ENCODE peak calls at places on chromosomes 1 and 21, in eight cellular contexts. One of them, this sample, is unnamed.

GRCh38 chr1:25082216-25082899 is 149.9 kb downstream of the SYF2 start:
- DNase-seq in cardiac fibroblast: no peak
- DNase-seq in adrenal gland: no peak
- DNase-seq in neural progenitor cell: no peak
- DNase-seq in PC-3: peak
- DNase-seq in CD8-positive, alpha-beta T cell: no peak
- DNase-seq in cardiac muscle cell: no peak
- DNase-seq in choroid plexus epithelial cell: no peak
- DNase-seq in this sample: no peak

GRCh38 chr1:206912445-206913095 is 9.2 kb downstream of the FCMR start:
- DNase-seq in cardiac fibroblast: peak
- DNase-seq in adrenal gland: peak
- DNase-seq in neural progenitor cell: peak
- DNase-seq in PC-3: peak
- DNase-seq in CD8-positive, alpha-beta T cell: peak
- DNase-seq in cardiac muscle cell: peak
- DNase-seq in choroid plexus epithelial cell: peak
- DNase-seq in this sample: peak

GRCh38 chr1:218494449-218494852 is 149.3 kb downstream of the TGFB2 start:
- DNase-seq in cardiac fibroblast: no peak
- DNase-seq in adrenal gland: no peak
- DNase-seq in neural progenitor cell: peak
- DNase-seq in PC-3: no peak
- DNase-seq in CD8-positive, alpha-beta T cell: no peak
- DNase-seq in cardiac muscle cell: no peak
- DNase-seq in choroid plexus epithelial cell: no peak
- DNase-seq in this sample: no peak

GRCh38 chr1:6275826-6276764 is 15.2 kb upstream of the GPR153 start:
- DNase-seq in cardiac fibroblast: peak
- DNase-seq in adrenal gland: peak
- DNase-seq in neural progenitor cell: no peak
- DNase-seq in PC-3: no peak
- DNase-seq in CD8-positive, alpha-beta T cell: no peak
- DNase-seq in cardiac muscle cell: peak
- DNase-seq in choroid plexus epithelial cell: peak
- DNase-seq in this sample: peak

GRCh38 chr1:112793631-112794565 is 78.8 kb upstream of the PPM1J start:
- DNase-seq in cardiac fibroblast: no peak
- DNase-seq in adrenal gland: no peak
- DNase-seq in neural progenitor cell: no peak
- DNase-seq in PC-3: no peak
- DNase-seq in CD8-positive, alpha-beta T cell: no peak
- DNase-seq in cardiac muscle cell: peak
- DNase-seq in choroid plexus epithelial cell: peak
- DNase-seq in this sample: peak

GRCh38 chr1:205629751-205630150 is 2.1 kb downstream of the ELK4 start:
- DNase-seq in cardiac fibroblast: no peak
- DNase-seq in adrenal gland: no peak
- DNase-seq in neural progenitor cell: no peak
- DNase-seq in PC-3: no peak
- DNase-seq in CD8-positive, alpha-beta T cell: no peak
- DNase-seq in cardiac muscle cell: no peak
- DNase-seq in choroid plexus epithelial cell: peak
- DNase-seq in this sample: no peak

GRCh38 chr1:29002792-29003191 is 88.4 kb downstream of the EPB41 start:
- DNase-seq in cardiac fibroblast: no peak
- DNase-seq in adrenal gland: no peak
- DNase-seq in neural progenitor cell: no peak
- DNase-seq in PC-3: peak
- DNase-seq in CD8-positive, alpha-beta T cell: no peak
- DNase-seq in cardiac muscle cell: no peak
- DNase-seq in choroid plexus epithelial cell: no peak
- DNase-seq in this sample: no peak

GRCh38 chr1:218679988-218680743 is 335.0 kb downstream of the TGFB2 start:
- DNase-seq in cardiac fibroblast: peak
- DNase-seq in adrenal gland: no peak
- DNase-seq in neural progenitor cell: no peak
- DNase-seq in PC-3: no peak
- DNase-seq in CD8-positive, alpha-beta T cell: no peak
- DNase-seq in cardiac muscle cell: no peak
- DNase-seq in choroid plexus epithelial cell: peak
- DNase-seq in this sample: no peak

GRCh38 chr1:66532798-66533783 is 862 bp upstream of the SGIP1 start:
- DNase-seq in cardiac fibroblast: peak
- DNase-seq in adrenal gland: no peak
- DNase-seq in neural progenitor cell: peak
- DNase-seq in PC-3: no peak
- DNase-seq in CD8-positive, alpha-beta T cell: no peak
- DNase-seq in cardiac muscle cell: peak
- DNase-seq in choroid plexus epithelial cell: peak
- DNase-seq in this sample: peak

GRCh38 chr1:230386863-230387262 is 39.3 kb downstream of the PGBD5 start:
- DNase-seq in cardiac fibroblast: no peak
- DNase-seq in adrenal gland: no peak
- DNase-seq in neural progenitor cell: no peak
- DNase-seq in PC-3: no peak
- DNase-seq in CD8-positive, alpha-beta T cell: no peak
- DNase-seq in cardiac muscle cell: no peak
- DNase-seq in choroid plexus epithelial cell: no peak
- DNase-seq in this sample: no peak

GRCh38 chr21:37673801-37674575 is 242.3 kb downstream of the KCNJ6 start:
- DNase-seq in cardiac fibroblast: peak
- DNase-seq in adrenal gland: no peak
- DNase-seq in neural progenitor cell: no peak
- DNase-seq in PC-3: peak
- DNase-seq in CD8-positive, alpha-beta T cell: no peak
- DNase-seq in cardiac muscle cell: no peak
- DNase-seq in choroid plexus epithelial cell: no peak
- DNase-seq in this sample: no peak

GRCh38 chr1:206802401-206802800 is 30.1 kb upstream of the IL10 start:
- DNase-seq in cardiac fibroblast: peak
- DNase-seq in adrenal gland: no peak
- DNase-seq in neural progenitor cell: no peak
- DNase-seq in PC-3: no peak
- DNase-seq in CD8-positive, alpha-beta T cell: no peak
- DNase-seq in cardiac muscle cell: no peak
- DNase-seq in choroid plexus epithelial cell: no peak
- DNase-seq in this sample: no peak

GRCh38 chr1:10613861-10614260 is 139.1 kb downstream of the PEX14 start:
- DNase-seq in cardiac fibroblast: no peak
- DNase-seq in adrenal gland: no peak
- DNase-seq in neural progenitor cell: no peak
- DNase-seq in PC-3: no peak
- DNase-seq in CD8-positive, alpha-beta T cell: no peak
- DNase-seq in cardiac muscle cell: no peak
- DNase-seq in choroid plexus epithelial cell: no peak
- DNase-seq in this sample: no peak

GRCh38 chr1:183685112-183685713 is 32.1 kb upstream of the APOBEC4 start:
- DNase-seq in cardiac fibroblast: peak
- DNase-seq in adrenal gland: no peak
- DNase-seq in neural progenitor cell: peak
- DNase-seq in PC-3: peak
- DNase-seq in CD8-positive, alpha-beta T cell: no peak
- DNase-seq in cardiac muscle cell: peak
- DNase-seq in choroid plexus epithelial cell: peak
- DNase-seq in this sample: peak

GRCh38 chr1:183137782-183138181 is 48.3 kb upstream of the LAMC2 start:
- DNase-seq in cardiac fibroblast: peak
- DNase-seq in adrenal gland: no peak
- DNase-seq in neural progenitor cell: no peak
- DNase-seq in PC-3: no peak
- DNase-seq in CD8-positive, alpha-beta T cell: no peak
- DNase-seq in cardiac muscle cell: peak
- DNase-seq in choroid plexus epithelial cell: peak
- DNase-seq in this sample: peak

GRCh38 chr21:15031790-15032357 is 32.9 kb downstream of the NRIP1 start:
- DNase-seq in cardiac fibroblast: peak
- DNase-seq in adrenal gland: no peak
- DNase-seq in neural progenitor cell: no peak
- DNase-seq in PC-3: no peak
- DNase-seq in CD8-positive, alpha-beta T cell: no peak
- DNase-seq in cardiac muscle cell: no peak
- DNase-seq in choroid plexus epithelial cell: peak
- DNase-seq in this sample: no peak

DNA sequence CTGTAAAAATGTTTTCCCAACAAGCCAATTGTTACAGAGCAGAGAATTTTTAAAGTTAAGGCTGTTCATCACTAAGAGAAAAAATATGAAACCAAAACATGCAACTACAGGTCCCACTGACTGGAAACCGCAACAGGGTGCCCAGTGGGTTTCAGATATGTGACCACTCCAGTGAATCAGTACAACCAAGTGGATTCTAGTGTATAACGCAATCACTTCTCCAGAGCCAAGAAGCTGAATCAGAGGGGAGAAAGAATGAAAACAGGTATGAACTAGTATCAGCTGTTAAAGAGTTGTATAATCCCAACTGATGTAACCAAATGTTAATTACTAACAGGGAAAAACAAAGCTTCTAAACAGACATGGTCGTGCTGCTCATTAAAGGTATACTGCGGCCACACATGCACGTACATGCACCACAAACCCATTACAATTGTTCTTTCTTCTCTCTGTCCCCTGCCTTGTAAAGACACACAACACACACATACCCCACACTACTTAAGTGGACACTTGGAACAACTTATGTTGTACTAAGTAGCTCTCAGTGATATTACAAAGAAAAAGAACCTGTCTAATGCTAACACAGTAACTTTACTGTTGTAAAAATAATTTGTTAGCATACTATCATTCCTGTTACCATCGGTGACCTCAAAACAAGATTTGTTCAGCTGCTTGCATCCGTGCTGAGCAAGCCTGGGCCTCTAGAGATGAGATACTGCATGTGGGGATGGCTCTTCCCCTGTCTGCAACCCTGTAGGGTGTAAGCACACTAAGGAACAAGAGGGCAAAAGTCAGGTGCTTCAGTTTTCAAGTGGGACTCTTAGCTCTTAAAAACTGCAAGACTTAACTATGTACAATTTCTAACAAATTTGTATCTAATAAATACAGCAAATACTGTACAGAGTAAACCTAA is 74.2 kb downstream of the PTPN14 start:
- DNase-seq in cardiac fibroblast: peak
- DNase-seq in adrenal gland: no peak
- DNase-seq in neural progenitor cell: no peak
- DNase-seq in PC-3: no peak
- DNase-seq in CD8-positive, alpha-beta T cell: no peak
- DNase-seq in cardiac muscle cell: peak
- DNase-seq in choroid plexus epithelial cell: peak
- DNase-seq in this sample: peak
- H3K4me3 ChIP-seq in cardiac fibroblast: peak
- H3K4me3 ChIP-seq in adrenal gland: no peak
- H3K4me3 ChIP-seq in neural progenitor cell: no peak
- H3K4me3 ChIP-seq in PC-3: no peak
- H3K4me3 ChIP-seq in CD8-positive, alpha-beta T cell: no peak
- H3K4me3 ChIP-seq in cardiac muscle cell: no peak
- H3K4me3 ChIP-seq in choroid plexus epithelial cell: no peak
- H3K4me3 ChIP-seq in this sample: no peak

DNA sequence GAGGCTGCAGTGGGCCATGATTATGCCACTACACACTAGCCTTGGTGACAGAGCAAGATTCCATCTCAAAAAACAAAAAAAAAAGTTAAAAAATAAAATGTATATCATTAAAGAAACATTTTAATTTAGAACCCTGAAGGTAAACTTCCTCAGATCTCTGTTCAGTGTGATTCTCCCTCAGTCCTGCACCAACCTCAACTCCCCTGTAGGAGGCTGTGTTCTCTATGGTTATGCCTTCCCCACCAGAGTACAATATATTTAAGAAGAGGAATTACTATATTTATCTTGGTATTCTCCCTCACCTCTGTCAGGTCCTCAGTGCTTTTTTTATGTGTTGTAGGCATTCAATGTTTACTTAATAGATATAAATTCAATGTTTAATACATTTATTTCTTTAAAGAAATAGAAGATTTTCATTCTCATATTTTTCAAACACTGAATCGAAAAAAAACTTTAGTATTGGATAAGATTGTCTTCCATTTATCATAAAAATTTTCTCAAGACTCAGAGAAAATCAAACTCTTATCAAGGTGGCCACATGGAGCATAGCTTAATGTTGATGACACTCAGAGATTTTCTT is 4.8 kb upstream of the LRRC8B start:
- DNase-seq in cardiac fibroblast: peak
- DNase-seq in adrenal gland: peak
- DNase-seq in neural progenitor cell: peak
- DNase-seq in PC-3: peak
- DNase-seq in CD8-positive, alpha-beta T cell: peak
- DNase-seq in cardiac muscle cell: peak
- DNase-seq in choroid plexus epithelial cell: peak
- DNase-seq in this sample: peak
- TF ChIP-seq CTCF in cardiac fibroblast: peak
- TF ChIP-seq CTCF in adrenal gland: peak
- TF ChIP-seq CTCF in neural progenitor cell: peak
- TF ChIP-seq CTCF in PC-3: peak
- TF ChIP-seq CTCF in CD8-positive, alpha-beta T cell: peak
- TF ChIP-seq CTCF in cardiac muscle cell: peak
- TF ChIP-seq CTCF in choroid plexus epithelial cell: peak
- TF ChIP-seq CTCF in this sample: peak

GRCh38 chr1:32701421-32701911 is 1.1 kb downstream of the SYNC start:
- DNase-seq in cardiac fibroblast: no peak
- DNase-seq in adrenal gland: peak
- DNase-seq in neural progenitor cell: no peak
- DNase-seq in PC-3: no peak
- DNase-seq in CD8-positive, alpha-beta T cell: no peak
- DNase-seq in cardiac muscle cell: no peak
- DNase-seq in choroid plexus epithelial cell: no peak
- DNase-seq in this sample: no peak
- H3K4me3 ChIP-seq in cardiac fibroblast: peak
- H3K4me3 ChIP-seq in adrenal gland: peak
- H3K4me3 ChIP-seq in neural progenitor cell: no peak
- H3K4me3 ChIP-seq in PC-3: peak
- H3K4me3 ChIP-seq in CD8-positive, alpha-beta T cell: no peak
- H3K4me3 ChIP-seq in cardiac muscle cell: no peak
- H3K4me3 ChIP-seq in choroid plexus epithelial cell: peak
- H3K4me3 ChIP-seq in this sample: peak

DNA sequence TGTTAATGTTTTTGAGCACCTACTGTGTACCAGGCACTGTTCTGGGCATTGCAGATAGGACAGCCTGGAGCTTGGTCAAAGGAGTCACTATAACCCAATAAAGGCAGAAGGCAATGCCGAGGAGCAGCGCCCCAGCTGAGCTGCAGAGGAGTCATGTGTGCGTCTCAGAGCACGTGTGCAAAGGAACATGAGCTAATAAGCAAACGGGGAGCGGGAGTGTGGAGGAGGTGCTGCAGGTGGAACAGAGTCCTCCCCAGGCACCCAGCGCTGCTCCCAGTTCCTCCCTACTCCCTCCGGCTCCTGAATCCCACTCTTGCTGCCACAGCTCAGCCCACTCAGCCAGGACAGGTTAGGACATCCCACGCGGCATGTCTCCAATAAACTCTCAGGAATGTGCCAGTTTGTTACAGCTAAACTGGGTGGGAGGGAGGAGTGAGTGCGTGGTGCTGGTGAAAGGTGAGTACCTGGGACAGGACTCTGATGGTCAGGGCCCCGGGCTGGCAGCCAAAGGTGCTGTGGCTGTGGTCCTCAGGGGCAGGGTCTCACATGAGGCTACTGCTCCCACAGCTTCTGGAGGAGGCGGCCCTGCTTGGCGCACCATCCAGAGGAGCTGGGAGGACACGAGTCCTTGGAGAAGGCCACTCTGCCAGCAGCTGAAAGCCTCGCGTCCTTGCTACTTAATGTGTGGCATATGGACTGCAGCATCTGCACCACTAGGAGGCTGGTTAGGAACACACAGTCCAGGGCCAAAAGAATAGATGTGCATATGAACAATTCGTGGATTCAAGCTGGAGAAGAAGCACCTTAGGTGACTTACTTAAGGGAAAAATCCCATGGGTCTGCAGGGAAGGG is 52.3 kb downstream of the GRIK3 start:
- DNase-seq in cardiac fibroblast: no peak
- DNase-seq in adrenal gland: no peak
- DNase-seq in neural progenitor cell: no peak
- DNase-seq in PC-3: no peak
- DNase-seq in CD8-positive, alpha-beta T cell: no peak
- DNase-seq in cardiac muscle cell: no peak
- DNase-seq in choroid plexus epithelial cell: no peak
- DNase-seq in this sample: no peak
- TF ChIP-seq CTCF in cardiac fibroblast: no peak
- TF ChIP-seq CTCF in adrenal gland: no peak
- TF ChIP-seq CTCF in neural progenitor cell: peak
- TF ChIP-seq CTCF in PC-3: no peak
- TF ChIP-seq CTCF in CD8-positive, alpha-beta T cell: no peak
- TF ChIP-seq CTCF in cardiac muscle cell: no peak
- TF ChIP-seq CTCF in choroid plexus epithelial cell: no peak
- TF ChIP-seq CTCF in this sample: no peak

This sample was measured in fibroblast of pulmonary artery.